ENCODE peak calls at places on chromosomes 16 and 17, in four cellular contexts. T is suprapubic skin, V is fibroblast of the aortic adventitia, G is mammary epithelial cell. Z is an unnamed sample.

GRCh38 chr17:48307814-48308411 is 122.1 kb downstream of the SKAP1 start:
- DNase-seq in T (no peak), V (peak), G (peak), Z (peak)

GRCh38 chr17:68539536-68540469 is 27.6 kb downstream of the PRKAR1A start:
- DNase-seq in T (no peak), V (peak), G (peak), Z (peak)

GRCh38 chr17:79162012-79162577 is 87.5 kb downstream of the ENGASE start:
- DNase-seq in T (no peak), V (no peak), G (no peak), Z (no peak)

GRCh38 chr16:19860146-19861030 is 24.3 kb downstream of the GPRC5B start:
- DNase-seq in T (no peak), V (peak), G (peak), Z (peak)

GRCh38 chr16:5874899-5875298 is 777.3 kb upstream of the EEF2KMT start:
- DNase-seq in T (no peak), V (no peak), G (no peak), Z (peak)

GRCh38 chr16:24499193-24499814 is 40.1 kb upstream of the RBBP6 start:
- DNase-seq in T (no peak), V (peak), G (peak), Z (no peak)

GRCh38 chr16:48409839-48410610 is 24.8 kb upstream of the SIAH1 start:
- DNase-seq in T (no peak), V (peak), G (peak), Z (peak)

GRCh38 chr17:39757931-39758873 is 20.5 kb downstream of the GRB7 start:
- DNase-seq in T (no peak), V (no peak), G (no peak), Z (peak)

GRCh38 chr17:63436523-63437110 is 9.5 kb downstream of the CYB561 start:
- DNase-seq in T (no peak), V (peak), G (no peak), Z (no peak)

GRCh38 chr17:17235212-17236174 is 1.5 kb downstream of the FLCN start:
- DNase-seq in T (no peak), V (peak), G (peak), Z (peak)

GRCh38 chr16:66569131-66569530 is 2.9 kb downstream of the CMTM1 start:
- DNase-seq in T (no peak), V (peak), G (peak), Z (peak)

GRCh38 chr17:292016-292415 is 60.6 kb downstream of the RPH3AL start:
- DNase-seq in T (peak), V (no peak), G (no peak), Z (no peak)

GRCh38 chr17:31128241-31128640 is 33.5 kb downstream of the NF1 start:
- DNase-seq in T (no peak), V (no peak), G (no peak), Z (no peak)

GRCh38 chr16:57216968-57217367 is 28.1 kb upstream of the ARL2BP start:
- DNase-seq in T (no peak), V (no peak), G (no peak), Z (no peak)

GRCh38 chr16:75929056-75929455 is 202.8 kb upstream of the CPHXL start:
- DNase-seq in T (no peak), V (no peak), G (no peak), Z (no peak)

GRCh38 chr17:15957206-15957605 is 12.3 kb downstream of the ADORA2B start:
- DNase-seq in T (no peak), V (no peak), G (peak), Z (no peak)

GRCh38 chr17:9206160-9206988 is 185.1 kb downstream of the NTN1 start:
- DNase-seq in T (no peak), V (peak), G (no peak), Z (no peak)

DNA sequence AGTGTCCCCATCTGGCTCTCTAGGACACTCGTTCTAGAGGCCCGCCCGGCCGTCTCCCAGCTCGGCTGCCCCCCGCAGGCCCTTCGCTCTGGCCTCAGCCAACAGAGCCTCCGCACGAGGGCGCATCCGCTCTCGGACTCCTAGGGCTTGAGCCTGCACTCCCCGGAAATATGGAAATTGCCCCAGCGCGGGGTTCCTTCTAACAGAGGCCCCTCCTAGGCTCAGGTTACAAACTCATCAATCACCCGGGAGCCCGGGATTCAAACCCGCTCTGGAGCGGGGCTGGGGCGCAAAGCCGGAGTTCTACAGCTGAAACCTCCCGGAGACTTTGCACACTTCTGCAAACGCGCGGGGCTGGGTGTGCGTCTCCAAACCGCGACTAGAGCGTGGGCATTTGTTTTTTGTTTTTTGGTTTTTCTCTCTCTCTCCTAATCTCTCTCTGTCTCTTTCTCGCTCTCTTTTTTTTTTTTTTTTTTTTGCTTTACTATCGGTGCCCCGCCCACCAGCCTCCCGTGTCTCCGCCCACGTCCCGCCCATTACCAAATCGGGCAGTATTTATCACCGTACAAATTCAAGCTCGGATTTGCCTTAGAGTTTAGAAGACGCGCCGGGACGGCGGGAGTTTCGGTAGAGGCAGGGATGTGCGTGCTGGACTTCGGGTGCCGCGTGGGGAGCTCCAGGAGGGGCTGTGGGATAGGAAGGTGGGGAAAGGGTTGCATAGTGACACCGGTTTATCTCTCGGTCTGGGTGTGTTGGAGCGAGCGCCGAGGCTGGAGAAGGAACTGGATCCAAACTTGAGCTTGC is 2.4 kb upstream of the FOXL1 start:
- DNase-seq in T (no peak), V (peak), G (peak), Z (peak)
- TF ChIP-seq CTCF in T (peak), V (peak), G (peak), Z (peak)

DNA sequence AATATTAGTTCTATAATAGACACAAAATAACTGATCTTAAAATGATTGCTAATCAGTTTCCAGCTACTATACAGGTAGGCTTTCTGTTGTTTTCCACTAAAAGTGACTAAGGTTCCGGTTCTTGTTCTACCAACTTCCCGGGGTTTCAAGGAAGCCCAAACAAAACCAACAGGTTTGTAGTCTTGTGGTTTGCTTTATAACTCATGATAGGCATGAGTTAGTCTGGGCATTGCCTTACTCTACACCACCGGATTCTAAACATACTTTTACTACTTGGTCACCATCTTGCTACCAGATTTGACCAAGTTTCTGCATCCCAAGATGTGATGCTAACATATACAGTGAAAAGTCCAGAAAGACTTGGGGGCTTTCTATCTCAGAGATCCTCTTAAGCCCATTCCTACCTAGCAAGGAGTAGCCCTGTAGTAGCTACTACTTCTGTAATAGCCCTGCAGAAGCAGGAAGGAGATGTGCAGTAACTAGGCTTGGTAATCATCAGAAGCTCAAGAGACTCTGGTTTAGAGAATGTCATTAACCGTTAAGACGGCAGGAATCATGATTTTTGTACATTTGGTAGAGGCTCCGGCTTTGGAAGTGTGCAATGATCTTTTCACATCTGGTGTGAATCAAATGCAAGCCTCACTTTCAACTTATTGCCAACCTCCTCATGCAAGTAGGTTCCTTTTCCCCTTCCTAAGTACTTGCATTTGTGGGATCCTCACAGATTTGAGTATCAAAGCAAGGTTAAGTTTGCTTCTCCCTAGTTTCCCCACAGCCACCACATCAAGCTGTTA is 1.6 kb downstream of the FAM117A start:
- DNase-seq in T (no peak), V (peak), G (peak), Z (no peak)
- H3K4me3 ChIP-seq in T (peak), V (peak), G (peak), Z (no peak)

DNA sequence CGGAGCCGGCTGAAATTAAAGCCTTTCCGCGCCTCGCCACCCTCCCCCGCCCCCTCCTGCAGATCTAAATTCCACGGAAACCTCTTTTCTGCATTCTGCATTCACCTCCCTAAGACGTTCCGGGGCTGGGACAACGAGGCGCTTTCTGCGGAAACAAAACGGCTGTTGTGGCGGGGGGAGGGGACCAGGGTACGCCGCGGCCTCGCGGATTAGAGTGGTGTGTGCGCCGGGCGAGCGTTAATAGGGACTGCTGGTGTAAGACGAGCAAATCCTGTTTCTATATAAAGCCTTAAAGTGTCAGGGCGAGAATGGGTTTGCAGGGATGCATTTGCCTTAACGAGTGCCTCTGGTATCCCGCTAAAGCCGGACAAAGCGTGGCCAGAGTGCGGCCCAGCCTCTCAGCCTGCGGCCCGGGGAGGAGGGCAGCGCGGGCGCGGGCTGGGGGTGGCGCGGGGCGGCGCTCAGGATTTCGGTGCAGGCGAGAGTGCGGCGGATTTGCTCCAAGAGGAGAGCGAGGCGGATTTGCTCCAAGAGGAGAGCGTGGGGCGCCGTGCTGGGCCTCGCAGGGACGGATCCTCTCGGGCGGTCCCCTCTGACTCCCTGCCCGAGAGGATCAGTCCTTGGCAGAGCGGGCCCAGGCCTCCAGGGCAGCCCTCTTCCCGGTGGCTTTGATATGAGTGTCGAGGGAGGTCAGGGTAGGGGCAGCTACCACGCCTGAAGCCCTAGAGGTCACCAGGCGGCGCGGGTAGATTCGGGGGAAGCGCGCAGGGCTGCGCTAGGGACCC is 5.1 kb downstream of the BAHCC1 start:
- DNase-seq in T (no peak), V (peak), G (peak), Z (peak)
- TF ChIP-seq CTCF in T (no peak), V (no peak), G (no peak), Z (no peak)

DNA sequence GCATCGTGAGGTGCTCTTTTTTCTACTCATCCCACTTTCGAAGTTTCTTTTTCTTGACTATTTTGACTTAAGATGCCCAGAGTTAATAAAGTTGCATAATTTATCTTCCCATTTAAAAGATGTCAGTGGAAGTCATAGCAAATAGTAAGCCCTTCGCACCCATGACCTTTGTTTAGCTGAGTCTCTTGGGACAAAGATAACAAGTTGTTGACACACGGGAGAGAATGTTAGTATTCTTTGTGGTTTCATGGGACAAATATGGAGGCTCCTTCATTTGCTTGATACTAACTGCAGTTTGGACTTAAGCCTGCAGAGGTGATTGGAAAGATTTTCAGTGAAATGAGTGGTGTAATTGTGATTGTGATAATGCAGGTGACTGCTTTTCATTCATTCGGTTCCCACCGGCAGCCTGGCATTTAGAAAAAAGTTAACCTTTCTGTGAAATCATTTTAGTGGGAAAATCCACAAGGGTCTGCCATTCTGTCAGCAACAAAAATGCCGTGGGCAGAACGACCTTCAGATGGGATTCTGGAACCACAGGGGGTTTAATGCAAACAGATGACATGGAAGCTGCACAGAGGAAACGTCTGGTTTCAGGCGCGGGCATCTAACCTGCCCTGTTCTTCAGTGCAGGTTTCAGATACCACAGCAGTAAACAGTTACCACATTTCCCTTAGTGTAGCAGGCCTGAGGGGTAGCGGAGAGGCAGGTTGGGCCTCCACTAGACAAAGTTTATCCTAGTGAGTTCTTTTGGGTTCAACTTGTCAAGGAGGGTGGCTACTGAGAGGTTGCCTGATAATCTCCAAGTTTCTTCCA is 123.0 kb downstream of the RPTOR start:
- DNase-seq in T (no peak), V (no peak), G (no peak), Z (no peak)
- H3K4me3 ChIP-seq in T (no peak), V (no peak), G (no peak), Z (no peak)